ENCODE peak calls at places on chromosome 2, in nine cellular contexts. I is fibroblast of villous mesenchyme, B is AG04450, N is thoracic aorta, E is AG09319, D is fibroblast of mammary gland, G is type B pancreatic cell, W is cardiac fibroblast, S is left lung. J is an unnamed sample.
A peak's percentile ranks its signal among the peaks of the same experiment; 100 is the strongest.

GRCh38 chr2:132909427-132909826 is 239.4 kb upstream of the LYPD1 start:
- DNase-seq in S (no peak), G (no peak), B (no peak), N (no peak), I (no peak), E (no peak), D (no peak), W (peak; percentile 1), J (no peak)

GRCh38 chr2:156765043-156765442 is 328.9 kb downstream of the GPD2 start:
- DNase-seq in I (no peak), W (no peak), D (no peak), G (no peak), N (no peak), E (no peak), B (no peak), S (no peak), J (no peak)

GRCh38 chr2:239598732-239599090 is 197.9 kb upstream of the HDAC4 start:
- DNase-seq in G (no peak), I (no peak), N (no peak), D (no peak), B (no peak), S (peak; percentile 51), E (no peak), W (no peak), J (no peak)

GRCh38 chr2:44748-45341 is 1.5 kb downstream of the FAM110C start:
- DNase-seq in G (no peak), N (no peak), I (no peak), B (no peak), W (no peak), E (no peak), D (no peak), S (peak; percentile 50), J (no peak)

GRCh38 chr2:95698166-95698565 is 106.4 kb downstream of the TRIM43 start:
- DNase-seq in W (no peak), N (no peak), S (no peak), I (no peak), D (peak; percentile 13), B (no peak), E (no peak), G (no peak), J (no peak)

GRCh38 chr2:32895424-32895823 is 51.3 kb upstream of the LTBP1 start:
- DNase-seq in D (no peak), G (no peak), W (peak; percentile 37), I (no peak), E (no peak), N (no peak), B (no peak), S (no peak), J (no peak)

GRCh38 chr2:18299423-18300212 is 260.8 kb downstream of the RDH14 start:
- DNase-seq in B (peak; percentile 68), D (peak; percentile 53), E (peak; percentile 28), N (no peak), S (no peak), G (no peak), W (peak; percentile 93), I (peak; percentile 94), J (peak; percentile 59)

GRCh38 chr2:8456149-8457091 is 225.4 kb upstream of the ID2 start:
- DNase-seq in N (no peak), W (no peak), D (no peak), S (peak; percentile 75), E (no peak), I (no peak), G (no peak), B (no peak), J (no peak)

GRCh38 chr2:126344498-126344897 is 311.5 kb upstream of the GYPC start:
- DNase-seq in B (no peak), G (no peak), S (no peak), W (no peak), D (no peak), N (no peak), E (no peak), I (no peak), J (no peak)

GRCh38 chr2:233708942-233709341 is 3.8 kb upstream of the UGT1A5 start:
- DNase-seq in N (no peak), I (no peak), G (no peak), S (no peak), B (no peak), D (peak; percentile 1), E (no peak), W (no peak), J (no peak)

GRCh38 chr2:152336103-152336853 is 1.3 kb downstream of the FMNL2 start:
- DNase-seq in B (no peak), D (peak; percentile 47), E (no peak), W (peak; percentile 53), S (peak; percentile 86), G (peak; percentile 75), N (peak; percentile 19), I (peak; percentile 62), J (no peak)

GRCh38 chr2:156625360-156625995 is 189.3 kb downstream of the GPD2 start:
- DNase-seq in S (no peak), E (no peak), G (no peak), D (peak; percentile 15), W (no peak), B (no peak), N (no peak), I (no peak), J (no peak)

GRCh38 chr2:113174369-113174735 is 581 bp downstream of the PSD4 start:
- DNase-seq in G (no peak), E (no peak), I (no peak), D (no peak), B (no peak), N (no peak), S (peak; percentile 34), W (no peak), J (no peak)
- TF ChIP-seq CTCF in G (no peak), E (no peak), I (no peak), D (no peak), B (no peak), N (no peak), S (no peak), W (no peak), J (no peak)

GRCh38 chr2:75787532-75788132 is 76.9 kb upstream of the GCFC2 start:
- DNase-seq in B (no peak), I (peak; percentile 17), W (peak; percentile 49), S (no peak), D (peak; percentile 42), G (no peak), E (no peak), N (no peak), J (no peak)
- TF ChIP-seq CTCF in B (peak; percentile 65), I (peak; percentile 51), W (peak; percentile 34), S (no peak), D (peak; percentile 45), G (peak; percentile 81), E (peak; percentile 37), N (no peak), J (peak; percentile 57)

GRCh38 chr2:154686162-154686561 is 12.3 kb upstream of the KCNJ3 start:
- DNase-seq in B (no peak), W (no peak), N (no peak), E (no peak), G (no peak), D (no peak), I (no peak), S (no peak), J (no peak)
- TF ChIP-seq CTCF in B (no peak), W (no peak), N (no peak), E (no peak), G (no peak), D (no peak), I (no peak), S (no peak), J (no peak)

GRCh38 chr2:64865073-64865830 is 123.9 kb upstream of the SLC1A4 start:
- DNase-seq in N (no peak), I (peak; percentile 60), W (peak; percentile 73), B (no peak), D (peak; percentile 77), E (peak; percentile 39), G (peak; percentile 78), S (peak; percentile 94), J (no peak)
- TF ChIP-seq CTCF in N (peak; percentile 68), I (no peak), W (peak; percentile 28), B (peak; percentile 53), D (peak; percentile 13), E (peak; percentile 25), G (peak; percentile 95), S (peak; percentile 78), J (peak; percentile 50)

GRCh38 chr2:240997856-240998705 is at the start of gene SNED1:
- DNase-seq in E (peak; percentile 51), D (peak; percentile 68), W (peak; percentile 86), G (peak; percentile 85), B (no peak), I (peak; percentile 81), N (peak; percentile 66), S (peak; percentile 95), J (peak; percentile 23)
- TF ChIP-seq CTCF in E (no peak), D (no peak), W (no peak), G (no peak), B (no peak), I (no peak), N (no peak), S (no peak), J (no peak)

GRCh38 chr2:74984947-74985637 is 26.6 kb downstream of the POLE4 start:
- DNase-seq in W (no peak), I (no peak), N (no peak), D (no peak), E (no peak), G (no peak), S (no peak), B (no peak), J (no peak)

GRCh38 chr2:74984017-74984416 is 25.6 kb downstream of the POLE4 start:
- DNase-seq in N (no peak), D (no peak), S (no peak), W (no peak), E (no peak), B (no peak), G (no peak), I (no peak), J (no peak)

GRCh38 chr2:74979844-74980243 is 21.4 kb downstream of the POLE4 start:
- DNase-seq in W (no peak), E (no peak), S (no peak), D (no peak), G (no peak), N (no peak), B (no peak), I (no peak), J (no peak)

GRCh38 chr2:74983606-74984005 is 25.2 kb downstream of the POLE4 start:
- DNase-seq in G (no peak), I (no peak), B (no peak), W (no peak), D (no peak), S (no peak), N (no peak), E (no peak), J (no peak)

DNA sequence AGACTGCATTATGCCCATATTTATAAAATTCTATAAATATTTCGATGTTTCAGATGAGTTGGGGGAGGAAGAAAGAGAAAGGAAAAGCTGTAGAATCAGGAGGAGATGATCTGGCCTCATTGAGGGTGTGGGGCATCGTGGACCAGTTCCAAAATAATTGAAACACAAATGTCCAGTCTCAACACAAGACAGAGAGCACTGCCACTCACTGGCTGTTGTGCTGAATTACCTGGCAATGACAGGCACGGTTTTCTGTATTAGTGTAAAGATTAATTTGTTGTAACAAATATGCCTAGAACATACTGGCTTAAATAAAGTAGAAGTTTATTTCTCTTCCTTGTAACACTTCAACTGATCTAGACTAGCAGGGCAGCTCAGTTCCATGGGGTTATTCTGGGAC is 24.1 kb downstream of the POLE4 start:
- DNase-seq in B (no peak), D (peak; percentile 16), E (no peak), W (peak; percentile 11), N (no peak), G (no peak), I (no peak), S (no peak), J (no peak)
- TF ChIP-seq CTCF in B (no peak), D (no peak), E (no peak), W (no peak), N (no peak), G (no peak), I (no peak), S (no peak), J (no peak)

GRCh38 chr2:120354935-120355845 is 9.3 kb downstream of the INHBB start:
- DNase-seq in I (no peak), D (no peak), G (no peak), N (no peak), E (no peak), W (no peak), B (no peak), S (peak; percentile 49), J (no peak)
- TF ChIP-seq CTCF in I (no peak), D (no peak), G (no peak), N (no peak), E (no peak), W (no peak), B (no peak), S (no peak), J (no peak)